ENCODE peak calls at places on chromosomes 13 and 19, in eight cellular contexts. M is tibial nerve, F is A549, D is AG09319, V is fibroblast of lung, T is psoas muscle, L is sigmoid colon, C is breast epithelium. A is an unnamed sample.
A peak's percentile ranks its signal among the peaks of the same experiment; 100 is the strongest.

GRCh38 chr13:100668408-100668807 is 6.2 kb downstream of the TMTC4 start:
- DNase-seq in L (no peak), V (no peak), T (no peak), F (no peak), C (no peak), M (no peak), D (no peak), A (peak; percentile 92)

GRCh38 chr13:40026174-40026585 is 370.7 kb downstream of the COG6 start:
- DNase-seq in T (no peak), M (no peak), V (no peak), L (no peak), F (no peak), C (no peak), D (no peak), A (no peak)

GRCh38 chr19:5967994-5968430 is 9.9 kb downstream of the RANBP3 start:
- DNase-seq in C (no peak), L (peak; percentile 85), V (peak; percentile 86), T (no peak), F (peak; percentile 68), M (peak; percentile 77), D (peak; percentile 54), A (peak; percentile 89)

GRCh38 chr13:51759240-51759639 is 44.7 kb downstream of the DHRS12 start:
- DNase-seq in L (no peak), M (no peak), C (no peak), T (no peak), D (no peak), V (peak; percentile 54), F (no peak), A (peak; percentile 16)

GRCh38 chr19:4327252-4327876 is 11.3 kb downstream of the STAP2 start:
- DNase-seq in D (no peak), V (peak; percentile 22), C (peak; percentile 71), L (peak; percentile 89), F (peak; percentile 33), M (peak; percentile 19), T (peak; percentile 90), A (peak; percentile 70)

GRCh38 chr19:3350014-3350663 is 16.2 kb upstream of the NFIC start:
- DNase-seq in M (no peak), T (no peak), V (peak; percentile 69), D (no peak), L (peak; percentile 80), F (no peak), C (no peak), A (no peak)

GRCh38 chr19:55622242-55622969 is 2.0 kb downstream of the ZNF784 start:
- DNase-seq in D (no peak), C (no peak), L (no peak), F (no peak), T (peak; percentile 66), M (no peak), V (no peak), A (no peak)

GRCh38 chr19:17236414-17236716 is 9.4 kb downstream of the NR2F6 start:
- DNase-seq in C (no peak), F (no peak), T (no peak), L (no peak), M (no peak), V (no peak), D (no peak), A (no peak)

GRCh38 chr13:113907637-113908617 is 44.1 kb upstream of the GAS6 start:
- DNase-seq in V (peak; percentile 60), M (no peak), C (peak; percentile 34), D (no peak), T (no peak), F (no peak), L (no peak), A (peak; percentile 44)

GRCh38 chr19:29596885-29597525 is 9.1 kb upstream of the POP4 start:
- DNase-seq in D (no peak), M (no peak), F (peak; percentile 64), L (no peak), T (no peak), C (no peak), V (peak; percentile 14), A (peak; percentile 52)

GRCh38 chr13:106276876-106277275 is 258.6 kb downstream of the EFNB2 start:
- DNase-seq in C (no peak), V (no peak), L (no peak), D (no peak), T (no peak), M (no peak), F (no peak), A (no peak)

GRCh38 chr19:28168557-28168956 is 1044.4 kb downstream of the UQCRFS1 start:
- DNase-seq in V (no peak), D (no peak), M (no peak), C (no peak), F (no peak), T (no peak), L (no peak), A (no peak)

GRCh38 chr13:111058796-111059506 is 56.2 kb upstream of the ARHGEF7 start:
- DNase-seq in D (no peak), T (no peak), F (peak; percentile 6), L (no peak), V (no peak), C (no peak), M (no peak), A (no peak)

GRCh38 chr13:98994896-98995295 is 17.0 kb upstream of the DOCK9 start:
- DNase-seq in D (no peak), T (no peak), F (no peak), M (no peak), C (no peak), L (no peak), V (no peak), A (no peak)

GRCh38 chr19:11480927-11481776 is at the start of gene ELAVL3:
- DNase-seq in C (no peak), D (no peak), V (no peak), F (no peak), L (no peak), T (no peak), M (no peak), A (no peak)

GRCh38 chr19:51359294-51359693 is 6.9 kb downstream of the ETFB start:
- DNase-seq in F (peak; percentile 76), V (peak; percentile 92), C (no peak), T (no peak), L (no peak), D (peak; percentile 56), M (no peak), A (peak; percentile 86)

GRCh38 chr19:4391701-4392543 is 8.4 kb downstream of the SH3GL1 start:
- DNase-seq in L (no peak), M (no peak), C (no peak), D (no peak), V (peak; percentile 66), T (peak; percentile 82), F (no peak), A (peak; percentile 79)

GRCh38 chr13:83773961-83774360 is 108.3 kb downstream of the SLITRK1 start:
- DNase-seq in L (no peak), F (no peak), D (no peak), M (no peak), V (peak; percentile 6), C (no peak), T (no peak), A (peak; percentile 48)

GRCh38 chr19:10074153-10074552 is 12.0 kb upstream of the SHFL start:
- DNase-seq in D (no peak), L (no peak), T (no peak), C (no peak), V (peak; percentile 41), M (no peak), F (peak; percentile 62), A (peak; percentile 46)
- TF ChIP-seq CTCF in D (peak; percentile 14), L (no peak), T (peak; percentile 11), C (no peak), V (peak; percentile 41), M (no peak), F (no peak), A (peak; percentile 26)

DNA sequence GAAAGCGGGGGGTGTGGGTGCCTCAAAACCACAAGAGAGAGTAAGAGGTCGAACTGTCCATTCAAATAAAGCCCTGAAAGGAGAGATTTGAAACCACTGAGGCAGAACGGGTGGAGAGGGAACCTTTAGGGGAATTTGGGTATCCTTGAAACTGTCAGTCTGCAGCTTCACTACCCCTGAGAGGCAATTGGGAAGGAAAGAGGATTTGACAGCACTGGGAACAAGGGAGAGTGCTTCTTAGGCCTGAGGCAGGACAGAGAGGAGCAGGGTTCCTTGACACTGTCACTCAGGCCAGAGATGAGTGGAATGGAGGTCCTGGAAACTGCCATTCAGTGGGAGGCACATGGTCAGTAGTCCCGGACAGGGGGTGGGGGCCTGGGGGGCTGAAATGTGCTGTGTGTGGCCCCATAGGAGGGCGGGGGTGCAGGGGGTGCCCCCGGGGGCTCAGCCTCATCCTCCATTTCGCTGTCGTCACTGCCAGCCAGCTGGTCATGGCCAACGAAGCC is 5.0 kb downstream of the GFY start:
- DNase-seq in F (peak; percentile 64), V (no peak), L (no peak), D (no peak), T (no peak), M (no peak), C (no peak), A (no peak)
- TF ChIP-seq CTCF in F (no peak), V (no peak), L (no peak), D (no peak), T (no peak), M (no peak), C (no peak), A (no peak)

GRCh38 chr19:982567-983170 is 1.5 kb upstream of the WDR18 start:
- DNase-seq in M (peak; percentile 55), L (peak; percentile 80), F (peak; percentile 52), D (no peak), V (peak; percentile 42), C (peak; percentile 63), T (peak; percentile 87), A (peak; percentile 52)

GRCh38 chr19:986083-986482 is 1.9 kb downstream of the WDR18 start:
- DNase-seq in L (no peak), T (no peak), V (no peak), F (no peak), D (no peak), M (no peak), C (no peak), A (no peak)

GRCh38 chr19:988081-988480 is 3.9 kb downstream of the WDR18 start:
- DNase-seq in V (no peak), T (no peak), M (no peak), C (no peak), D (no peak), L (no peak), F (no peak), A (no peak)

GRCh38 chr19:980133-980998 is 3.8 kb upstream of the WDR18 start:
- DNase-seq in T (no peak), C (no peak), L (no peak), V (no peak), M (no peak), D (no peak), F (peak; percentile 56), A (no peak)

GRCh38 chr19:984165-984967 is at the start of gene WDR18:
- DNase-seq in V (peak; percentile 83), C (peak; percentile 93), L (peak; percentile 97), M (peak; percentile 91), D (peak; percentile 55), T (peak; percentile 97), F (peak; percentile 88), A (peak; percentile 87)
- TF ChIP-seq CTCF in V (no peak), C (no peak), L (no peak), M (no peak), D (no peak), T (no peak), F (no peak), A (no peak)

DNA sequence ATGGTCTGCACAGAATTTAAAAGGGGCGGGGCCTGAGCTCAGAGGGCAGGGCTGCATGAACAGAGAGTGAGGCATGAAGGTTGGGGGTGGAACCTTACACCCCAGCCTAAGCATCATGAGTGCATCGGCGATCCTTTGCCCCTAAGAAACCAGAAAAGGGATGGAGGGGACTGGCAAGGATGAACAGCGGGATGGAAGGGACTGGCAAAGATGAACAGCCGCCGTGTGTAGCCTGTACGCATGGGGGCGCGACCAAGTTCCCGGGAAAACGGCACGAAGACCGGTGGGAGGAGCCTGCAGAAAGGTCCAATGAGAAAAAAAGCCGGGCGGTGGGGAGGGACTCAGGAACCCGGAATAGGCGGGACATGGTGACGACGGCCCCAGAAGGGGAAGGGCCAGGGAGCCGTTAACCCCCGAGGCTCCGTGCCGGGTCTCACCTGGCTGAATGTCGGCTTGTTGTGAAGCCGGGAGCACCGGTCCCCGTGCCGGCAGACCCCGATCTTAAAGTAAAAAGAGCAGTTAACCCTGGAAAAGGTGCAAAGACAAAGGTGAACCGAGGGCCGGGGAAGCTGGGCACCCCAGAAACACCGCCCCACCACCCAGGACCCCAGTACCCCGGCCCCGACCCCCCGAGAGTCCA is 410 bp downstream of the U2AF1L4 start:
- DNase-seq in M (peak; percentile 95), T (peak; percentile 97), D (peak; percentile 85), C (peak; percentile 95), V (peak; percentile 96), L (peak; percentile 99), F (peak; percentile 99), A (peak; percentile 96)
- TF ChIP-seq CTCF in M (peak; percentile 28), T (peak; percentile 30), D (peak; percentile 59), C (peak; percentile 20), V (peak; percentile 52), L (peak; percentile 35), F (peak; percentile 46), A (peak; percentile 45)